ENCODE peak calls at places on chromosomes 2 and 18, in seven cellular contexts. E is A549, Y is neural crest cell, G is omental fat pad, V is nephron progenitor cell, A is mesothelial cell of epicardium, D is psoas muscle. O is an unnamed sample.

GRCh38 chr2:180125245-180125962 is 118.3 kb upstream of the CWC22 start:
- DNase-seq in D (peak; percentile 36), G (peak; percentile 25), A (peak; percentile 53), Y (peak; percentile 41), E (peak; percentile 35), V (peak; percentile 56), O (peak; percentile 26)

GRCh38 chr2:47173986-47174730 is 19.1 kb upstream of the STPG4 start:
- DNase-seq in V (no peak), G (no peak), Y (no peak), E (no peak), A (no peak), D (no peak), O (no peak)

GRCh38 chr2:235688511-235689426 is 194.9 kb downstream of the AGAP1 start:
- DNase-seq in V (no peak), G (no peak), Y (no peak), D (no peak), A (no peak), E (no peak), O (no peak)

GRCh38 chr2:36951574-36951973 is 14.8 kb downstream of the STRN start:
- DNase-seq in A (no peak), D (no peak), G (no peak), E (no peak), V (no peak), Y (no peak), O (no peak)

GRCh38 chr2:241237047-241237446 is 48.6 kb downstream of the ANO7 start:
- DNase-seq in Y (no peak), V (no peak), D (no peak), A (no peak), E (no peak), G (no peak), O (no peak)

GRCh38 chr2:25032094-25032493 is 9.8 kb upstream of the EFR3B start:
- DNase-seq in G (no peak), Y (no peak), D (no peak), A (no peak), E (no peak), V (no peak), O (no peak)

GRCh38 chr2:141109633-141110032 is 1021.2 kb downstream of the LRP1B start:
- DNase-seq in G (no peak), A (no peak), D (no peak), E (no peak), V (no peak), Y (no peak), O (no peak)

GRCh38 chr2:186065491-186065890 is 326.9 kb downstream of the FSIP2 start:
- DNase-seq in Y (no peak), A (no peak), V (no peak), G (no peak), E (no peak), D (no peak), O (no peak)

GRCh38 chr2:120871016-120871635 is 135.5 kb downstream of the GLI2 start:
- DNase-seq in G (no peak), Y (no peak), A (no peak), V (no peak), D (no peak), E (no peak), O (no peak)

GRCh38 chr2:181319291-181319690 is 137.9 kb upstream of the ITGA4 start:
- DNase-seq in G (no peak), E (no peak), V (no peak), D (no peak), Y (no peak), A (no peak), O (no peak)

GRCh38 chr2:235842941-235843340 is 325.2 kb downstream of the GBX2 start:
- DNase-seq in V (no peak), D (no peak), A (no peak), G (no peak), Y (no peak), E (no peak), O (no peak)

GRCh38 chr2:130957920-130958319 is 121.2 kb downstream of the ARHGEF4 start:
- DNase-seq in D (no peak), G (no peak), A (no peak), Y (no peak), E (no peak), V (no peak), O (no peak)

GRCh38 chr18:22847392-22847791 is 85.7 kb upstream of the RBBP8 start:
- DNase-seq in V (no peak), G (no peak), A (no peak), E (no peak), D (no peak), Y (no peak), O (no peak)

GRCh38 chr2:64770137-64770780 is 116.5 kb upstream of the SERTAD2 start:
- DNase-seq in Y (no peak), E (no peak), V (no peak), D (no peak), A (no peak), G (no peak), O (no peak)

GRCh38 chr2:198337368-198337767 is 533.0 kb downstream of the PLCL1 start:
- DNase-seq in D (no peak), V (no peak), Y (no peak), A (no peak), E (no peak), G (no peak), O (no peak)

GRCh38 chr2:43417296-43417695 is 178.5 kb downstream of the THADA start:
- DNase-seq in D (no peak), E (no peak), Y (no peak), A (no peak), G (no peak), V (no peak), O (no peak)

GRCh38 chr2:57842531-57842930 is 204.1 kb upstream of the VRK2 start:
- DNase-seq in G (no peak), E (no peak), V (no peak), A (no peak), D (no peak), Y (no peak), O (no peak)

GRCh38 chr2:32135409-32135808 is 30.3 kb upstream of the SLC30A6 start:
- DNase-seq in G (no peak), V (no peak), E (peak; percentile 94), A (no peak), D (no peak), Y (no peak), O (peak; percentile 41)

GRCh38 chr2:187187521-187187920 is 260.5 kb downstream of the CALCRL start:
- DNase-seq in D (no peak), G (no peak), A (no peak), E (no peak), Y (no peak), V (no peak), O (no peak)

GRCh38 chr2:103292570-103293265 is 530.9 kb downstream of the TMEM182 start:
- DNase-seq in D (no peak), G (no peak), V (peak; percentile 27), E (no peak), Y (no peak), A (no peak), O (no peak)
- TF ChIP-seq CTCF in D (no peak), G (no peak), V (no peak), E (no peak), Y (peak; percentile 38), A (no peak), O (no peak)

DNA sequence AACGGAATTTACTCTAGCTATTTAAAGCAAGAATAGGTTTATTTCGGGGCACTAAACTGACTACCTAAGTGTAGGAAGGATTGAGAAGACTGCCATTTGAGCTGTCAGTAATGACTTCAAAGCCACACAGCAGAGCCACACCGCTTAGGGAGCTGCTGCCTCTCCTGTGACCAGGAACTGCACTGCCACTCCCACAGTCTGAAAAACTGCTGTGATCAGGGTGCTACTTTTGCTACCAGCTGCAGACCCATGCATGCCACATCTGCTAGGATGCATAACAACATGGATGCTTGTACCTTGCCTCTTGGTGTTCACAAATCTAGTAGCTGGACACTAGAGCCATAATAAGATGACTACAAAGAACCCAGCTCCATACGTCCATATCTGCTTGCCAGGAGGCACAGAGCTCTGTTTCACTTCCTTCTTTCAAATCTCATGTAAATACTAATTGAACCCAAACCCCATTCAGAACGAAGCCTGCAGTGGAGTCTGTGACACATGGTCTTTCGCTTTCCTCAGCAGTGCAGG is 2.2 kb downstream of the DSG2 start:
- DNase-seq in Y (no peak), V (peak; percentile 18), E (no peak), G (no peak), D (no peak), A (no peak), O (peak; percentile 55)
- TF ChIP-seq CTCF in Y (no peak), V (no peak), E (no peak), G (no peak), D (no peak), A (no peak), O (no peak)

GRCh38 chr2:85785027-85785822 is 31.4 kb downstream of the ATOH8 start:
- DNase-seq in Y (no peak), A (no peak), G (no peak), V (peak; percentile 36), E (no peak), D (peak; percentile 71), O (no peak)

GRCh38 chr2:85786865-85787264 is 33.1 kb downstream of the ATOH8 start:
- DNase-seq in G (no peak), A (no peak), Y (no peak), D (no peak), E (no peak), V (no peak), O (no peak)

GRCh38 chr2:85785871-85786270 is 32.1 kb downstream of the ATOH8 start:
- DNase-seq in V (no peak), Y (no peak), G (no peak), E (no peak), A (no peak), D (no peak), O (no peak)

GRCh38 chr2:85787282-85787980 is 33.6 kb downstream of the ATOH8 start:
- DNase-seq in E (no peak), A (no peak), D (no peak), Y (no peak), G (no peak), V (no peak), O (no peak)

DNA sequence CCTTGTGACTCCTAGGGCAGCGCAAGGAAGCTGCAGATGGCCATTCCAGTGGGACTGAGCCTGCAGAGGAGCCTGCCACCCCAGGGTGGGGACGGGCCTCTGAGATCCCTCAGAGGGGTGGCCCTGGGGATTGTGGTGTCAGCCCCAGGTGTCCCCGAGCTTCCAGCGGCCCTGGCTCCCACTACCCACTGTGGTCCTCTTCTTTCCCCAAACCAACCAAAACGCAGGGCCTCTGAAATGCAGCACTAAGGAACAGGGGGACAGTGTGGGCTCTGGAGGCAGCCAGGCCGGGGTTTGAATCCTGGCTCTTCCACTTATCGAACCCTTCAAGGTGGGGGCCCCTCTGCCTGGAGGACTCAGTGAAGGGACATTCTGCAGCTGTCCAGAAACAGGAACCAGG is 32.7 kb downstream of the ATOH8 start:
- DNase-seq in V (no peak), Y (no peak), G (no peak), A (no peak), E (no peak), D (no peak), O (no peak)
- TF ChIP-seq CTCF in V (no peak), Y (no peak), G (no peak), A (no peak), E (no peak), D (no peak), O (no peak)

DNA sequence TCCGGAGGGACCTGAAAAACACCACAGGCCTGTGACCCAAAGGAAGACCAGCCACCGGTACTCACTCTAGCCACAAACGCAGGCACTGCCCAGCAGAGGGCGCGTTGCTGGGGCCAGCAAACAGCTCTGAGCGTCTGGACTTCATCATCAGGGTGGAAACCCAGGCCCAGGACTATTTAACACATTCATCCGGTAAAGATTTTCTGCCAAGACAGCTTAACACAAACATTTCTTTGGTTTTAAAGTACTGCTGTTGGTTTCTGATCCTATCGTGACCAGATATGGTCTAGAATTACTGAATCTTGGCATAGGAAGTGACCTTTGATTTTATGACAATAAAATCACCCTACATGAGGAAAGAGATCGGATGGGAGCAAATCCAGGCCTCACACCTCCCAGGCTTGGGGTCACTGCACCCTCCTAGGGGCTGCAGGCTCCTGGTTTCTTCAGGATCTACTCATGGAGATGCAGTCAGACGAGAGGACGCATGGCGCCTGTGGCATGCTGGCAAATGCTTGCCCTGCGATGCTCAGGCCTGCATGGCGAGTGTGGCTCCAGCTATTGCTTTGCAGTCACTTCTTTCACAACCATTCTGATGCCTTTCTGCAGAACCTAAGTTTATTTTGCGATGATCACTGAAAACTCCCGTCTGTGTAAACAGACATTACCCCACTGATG is 130.4 kb downstream of the COL4A4 start:
- DNase-seq in G (no peak), V (peak; percentile 60), D (peak; percentile 14), Y (peak; percentile 60), E (peak; percentile 50), A (peak; percentile 55), O (peak; percentile 56)
- TF ChIP-seq CTCF in G (no peak), V (peak; percentile 68), D (peak; percentile 24), Y (peak; percentile 75), E (peak; percentile 68), A (peak; percentile 37), O (peak; percentile 71)

O was measured in GM13976.